ENCODE peak calls at places on chromosomes 12 and 14, in four cellular contexts. One of them, this sample, is unnamed.

GRCh38 chr12:4147051-4147481 is 126.5 kb upstream of the CCND2 start:
- DNase-seq in K562: no peak
- DNase-seq in WTC11: no peak
- DNase-seq in A549: no peak
- DNase-seq in this sample: no peak

GRCh38 chr12:124749725-124750124 is 113.9 kb downstream of the SCARB1 start:
- DNase-seq in K562: no peak
- DNase-seq in WTC11: no peak
- DNase-seq in A549: no peak
- DNase-seq in this sample: no peak

GRCh38 chr14:95157987-95158712 is 821 bp upstream of the DICER1 start:
- DNase-seq in A549: peak; percentile 38
- DNase-seq in WTC11: peak; percentile 32
- DNase-seq in K562: peak; percentile 10
- DNase-seq in this sample: peak; percentile 20

GRCh38 chr12:69688496-69689427 is 10.3 kb downstream of the BEST3 start:
- DNase-seq in K562: peak; percentile 65
- DNase-seq in WTC11: peak; percentile 59
- DNase-seq in A549: peak; percentile 91
- DNase-seq in this sample: peak; percentile 44

GRCh38 chr12:84247931-84248330 is 664.7 kb downstream of the SLC6A15 start:
- DNase-seq in WTC11: no peak
- DNase-seq in K562: no peak
- DNase-seq in A549: no peak
- DNase-seq in this sample: no peak

GRCh38 chr14:84751745-84752144 is 778.2 kb upstream of the FLRT2 start:
- DNase-seq in K562: no peak
- DNase-seq in A549: no peak
- DNase-seq in WTC11: no peak
- DNase-seq in this sample: no peak

GRCh38 chr14:67392728-67393314 is 19.1 kb downstream of the PLEK2 start:
- DNase-seq in WTC11: no peak
- DNase-seq in A549: no peak
- DNase-seq in K562: no peak
- DNase-seq in this sample: no peak

GRCh38 chr12:16828891-16829290 is 222.9 kb upstream of the LMO3 start:
- DNase-seq in A549: no peak
- DNase-seq in K562: no peak
- DNase-seq in WTC11: no peak
- DNase-seq in this sample: no peak

GRCh38 chr12:126617312-126617711 is 1552.1 kb downstream of the AACS start:
- DNase-seq in WTC11: no peak
- DNase-seq in A549: peak; percentile 11
- DNase-seq in K562: peak; percentile 12
- DNase-seq in this sample: no peak

GRCh38 chr12:14213542-14213941 is 151.9 kb upstream of the ATF7IP start:
- DNase-seq in WTC11: no peak
- DNase-seq in A549: no peak
- DNase-seq in K562: no peak
- DNase-seq in this sample: no peak

GRCh38 chr14:22320353-22320733 is 268.7 kb downstream of the DAD1 start:
- DNase-seq in A549: no peak
- DNase-seq in WTC11: no peak
- DNase-seq in K562: no peak
- DNase-seq in this sample: no peak

GRCh38 chr14:77124345-77125274 is 17.0 kb downstream of the ZDHHC22 start:
- DNase-seq in WTC11: peak; percentile 54
- DNase-seq in A549: peak; percentile 48
- DNase-seq in K562: peak; percentile 55
- DNase-seq in this sample: no peak

GRCh38 chr12:63918788-63919300 is 74.3 kb downstream of the SRGAP1 start:
- DNase-seq in A549: peak; percentile 96
- DNase-seq in K562: no peak
- DNase-seq in WTC11: no peak
- DNase-seq in this sample: peak; percentile 88

GRCh38 chr12:57008113-57008687 is 1.9 kb upstream of the ZBTB39 start:
- DNase-seq in WTC11: no peak
- DNase-seq in A549: peak; percentile 79
- DNase-seq in K562: peak; percentile 62
- DNase-seq in this sample: peak; percentile 59

GRCh38 chr14:71399057-71399487 is 491.8 kb downstream of the PCNX1 start:
- DNase-seq in A549: no peak
- DNase-seq in WTC11: no peak
- DNase-seq in K562: no peak
- DNase-seq in this sample: no peak

GRCh38 chr12:64968989-64969819 is 144.8 kb downstream of the TBC1D30 start:
- DNase-seq in WTC11: no peak
- DNase-seq in A549: peak; percentile 50
- DNase-seq in K562: no peak
- DNase-seq in this sample: peak; percentile 5

GRCh38 chr14:105439710-105440553 is 20.3 kb downstream of the MTA1 start:
- DNase-seq in K562: no peak
- DNase-seq in A549: peak; percentile 45
- DNase-seq in WTC11: no peak
- DNase-seq in this sample: no peak

GRCh38 chr12:94982456-94982855 is 21.0 kb downstream of the NDUFA12 start:
- DNase-seq in A549: no peak
- DNase-seq in K562: no peak
- DNase-seq in WTC11: no peak
- DNase-seq in this sample: no peak

GRCh38 chr14:102201776-102202175 is 62.1 kb downstream of the WDR20 start:
- DNase-seq in A549: no peak
- DNase-seq in K562: no peak
- DNase-seq in WTC11: no peak
- DNase-seq in this sample: no peak

GRCh38 chr14:24630087-24630871 is 3.7 kb downstream of the GZMB start:
- DNase-seq in WTC11: no peak
- DNase-seq in K562: no peak
- DNase-seq in A549: no peak
- DNase-seq in this sample: no peak

GRCh38 chr14:26820101-26820500 is 222.3 kb upstream of the NOVA1 start:
- DNase-seq in A549: no peak
- DNase-seq in K562: no peak
- DNase-seq in WTC11: no peak
- DNase-seq in this sample: no peak

GRCh38 chr12:49698619-49699545 is 8.3 kb downstream of the FMNL3 start:
- DNase-seq in A549: no peak
- DNase-seq in WTC11: peak; percentile 27
- DNase-seq in K562: peak; percentile 36
- DNase-seq in this sample: no peak

GRCh38 chr12:93167841-93168492 is 209.8 kb upstream of the NUDT4 start:
- DNase-seq in WTC11: peak; percentile 28
- DNase-seq in K562: no peak
- DNase-seq in A549: no peak
- DNase-seq in this sample: peak; percentile 20

GRCh38 chr14:81710232-81710845 is 176.7 kb upstream of the SEL1L start:
- DNase-seq in A549: peak; percentile 41
- DNase-seq in K562: peak; percentile 5
- DNase-seq in WTC11: no peak
- DNase-seq in this sample: peak; percentile 42

GRCh38 chr12:117570608-117571007 is 209.2 kb upstream of the NOS1 start:
- DNase-seq in K562: no peak
- DNase-seq in A549: no peak
- DNase-seq in WTC11: no peak
- DNase-seq in this sample: no peak

GRCh38 chr12:29773076-29773475 is 10.7 kb downstream of the TMTC1 start:
- DNase-seq in A549: no peak
- DNase-seq in K562: no peak
- DNase-seq in WTC11: no peak
- DNase-seq in this sample: no peak

GRCh38 chr12:131641315-131641714 is 69.6 kb upstream of the SFSWAP start:
- DNase-seq in A549: no peak
- DNase-seq in WTC11: no peak
- DNase-seq in K562: no peak
- DNase-seq in this sample: no peak

GRCh38 chr14:92437729-92438280 is 75.8 kb upstream of the RIN3 start:
- DNase-seq in K562: no peak
- DNase-seq in A549: no peak
- DNase-seq in WTC11: no peak
- DNase-seq in this sample: no peak
- TF ChIP-seq USF2 in K562: no peak
- TF ChIP-seq USF2 in A549: no peak
- TF ChIP-seq USF2 in WTC11: no peak
- TF ChIP-seq USF2 in this sample: no peak

GRCh38 chr12:90128526-90128925 is 419.9 kb upstream of the ATP2B1 start:
- DNase-seq in A549: peak; percentile 10
- DNase-seq in K562: no peak
- DNase-seq in WTC11: no peak
- DNase-seq in this sample: no peak
- TF ChIP-seq NR3C1 in A549: no peak
- TF ChIP-seq NR3C1 in K562: no peak
- TF ChIP-seq NR3C1 in WTC11: no peak
- TF ChIP-seq NR3C1 in this sample: no peak

GRCh38 chr12:68341822-68342221 is 9.7 kb upstream of the MDM1 start:
- DNase-seq in A549: no peak
- DNase-seq in WTC11: no peak
- DNase-seq in K562: no peak
- DNase-seq in this sample: peak; percentile 92
- TF ChIP-seq USF2 in A549: no peak
- TF ChIP-seq USF2 in WTC11: no peak
- TF ChIP-seq USF2 in K562: no peak
- TF ChIP-seq USF2 in this sample: no peak

GRCh38 chr12:130202201-130202600 is 39.9 kb downstream of the FZD10 start:
- DNase-seq in A549: no peak
- DNase-seq in K562: no peak
- DNase-seq in WTC11: no peak
- DNase-seq in this sample: no peak
- TF ChIP-seq NR3C1 in A549: no peak
- TF ChIP-seq NR3C1 in K562: no peak
- TF ChIP-seq NR3C1 in WTC11: no peak
- TF ChIP-seq NR3C1 in this sample: no peak

GRCh38 chr12:47091009-47091408 is 11.2 kb upstream of the AMIGO2 start:
- DNase-seq in K562: no peak
- DNase-seq in A549: no peak
- DNase-seq in WTC11: no peak
- DNase-seq in this sample: no peak

GRCh38 chr12:47084172-47084571 is 4.4 kb upstream of the AMIGO2 start:
- DNase-seq in K562: no peak
- DNase-seq in WTC11: no peak
- DNase-seq in A549: no peak
- DNase-seq in this sample: no peak

GRCh38 chr12:47087088-47087688 is 7.4 kb upstream of the AMIGO2 start:
- DNase-seq in K562: no peak
- DNase-seq in WTC11: no peak
- DNase-seq in A549: peak; percentile 31
- DNase-seq in this sample: no peak

GRCh38 chr12:47085815-47086252 is 6.1 kb upstream of the AMIGO2 start:
- DNase-seq in A549: peak; percentile 94
- DNase-seq in WTC11: no peak
- DNase-seq in K562: peak; percentile 65
- DNase-seq in this sample: peak; percentile 41

DNA sequence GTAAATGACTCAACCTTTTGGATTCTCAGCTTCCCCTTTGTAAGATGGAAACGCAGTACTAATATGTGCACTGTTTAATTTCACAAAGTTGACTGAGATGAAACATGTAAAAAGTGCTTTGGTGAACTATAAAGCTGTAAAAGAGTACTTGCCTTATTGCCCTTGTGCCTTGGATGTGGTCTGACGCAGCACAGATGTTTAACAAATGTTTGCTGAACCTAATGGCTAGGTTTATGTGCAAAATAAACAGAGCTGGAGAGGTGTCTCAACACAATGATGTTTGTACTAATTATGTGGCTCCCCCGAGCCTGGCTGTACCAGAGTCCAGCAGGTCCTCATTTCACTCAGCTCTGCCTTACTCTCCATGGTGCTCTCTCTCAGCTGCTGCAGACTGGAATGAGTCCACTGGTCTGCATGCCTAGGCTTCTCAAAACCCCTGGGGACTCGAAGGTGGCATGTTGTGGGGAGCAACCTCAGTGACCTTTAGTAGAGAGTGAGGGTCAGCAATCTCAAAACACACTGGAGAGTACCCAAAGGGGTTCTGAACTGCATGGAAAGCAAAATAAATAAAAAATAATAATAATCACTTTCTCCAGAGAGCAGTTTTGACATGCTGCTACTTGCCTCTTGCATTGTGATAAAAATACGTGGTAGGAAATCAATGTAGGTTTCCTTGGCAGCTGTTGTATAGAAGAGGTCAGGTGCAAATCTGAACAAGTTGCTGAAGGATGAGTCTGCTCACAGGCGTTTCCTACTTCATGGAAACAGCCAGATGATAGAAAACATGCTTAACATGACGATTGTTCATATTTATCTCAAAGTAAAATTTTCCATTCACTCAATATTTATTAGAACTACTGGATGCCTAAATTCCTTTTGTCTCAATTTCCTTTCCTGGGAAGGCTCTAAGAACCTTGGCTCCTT is 8.5 kb upstream of the AMIGO2 start:
- DNase-seq in WTC11: no peak
- DNase-seq in K562: no peak
- DNase-seq in A549: peak; percentile 94
- DNase-seq in this sample: peak; percentile 53
- TF ChIP-seq USF2 in WTC11: no peak
- TF ChIP-seq USF2 in K562: no peak
- TF ChIP-seq USF2 in A549: peak; percentile 7
- TF ChIP-seq USF2 in this sample: no peak

GRCh38 chr14:99685061-99685995 is 1.2 kb downstream of the CYP46A1 start:
- DNase-seq in K562: no peak
- DNase-seq in WTC11: no peak
- DNase-seq in A549: no peak
- DNase-seq in this sample: no peak
- TF ChIP-seq NR3C1 in K562: no peak
- TF ChIP-seq NR3C1 in WTC11: no peak
- TF ChIP-seq NR3C1 in A549: no peak
- TF ChIP-seq NR3C1 in this sample: no peak

This sample was measured in HepG2.